ENCODE peak calls at places on chromosomes 13 and 19, in six cellular contexts. B is AG09309, V is astrocyte of the cerebellum, E is thoracic aorta, K is breast epithelium, M is psoas muscle. S is an unnamed sample.

GRCh38 chr13:25971499-25972145 is 80.2 kb downstream of the SHISA2 start:
- DNase-seq in E (no peak), K (no peak), B (no peak), V (no peak), M (no peak), S (no peak)

GRCh38 chr13:39604736-39605135 is 1.7 kb upstream of the LHFPL6 start:
- DNase-seq in K (no peak), M (no peak), V (no peak), B (no peak), E (no peak), S (no peak)

GRCh38 chr19:37304190-37304883 is 66.6 kb upstream of the ZNF527 start:
- DNase-seq in M (peak; percentile 49), B (no peak), E (no peak), V (no peak), K (no peak), S (peak; percentile 91)

GRCh38 chr13:97219226-97219625 is 2.9 kb upstream of the MBNL2 start:
- DNase-seq in M (no peak), B (no peak), V (no peak), E (no peak), K (no peak), S (no peak)

GRCh38 chr19:35125270-35125717 is 9.6 kb downstream of the LGI4 start:
- DNase-seq in M (no peak), B (no peak), K (no peak), E (no peak), V (no peak), S (no peak)

GRCh38 chr13:102597029-102598015 is 536 bp downstream of the TPP2 start:
- DNase-seq in B (no peak), M (peak; percentile 40), E (no peak), V (peak; percentile 27), K (no peak), S (peak; percentile 72)

GRCh38 chr13:19910336-19911072 is 47.1 kb upstream of the ZMYM5 start:
- DNase-seq in E (no peak), V (no peak), K (no peak), B (peak; percentile 21), M (no peak), S (no peak)

GRCh38 chr13:25701304-25701703 is 329.5 kb downstream of the ATP8A2 start:
- DNase-seq in B (no peak), M (no peak), K (no peak), E (no peak), V (no peak), S (no peak)

GRCh38 chr19:28940751-28941500 is 272.0 kb downstream of the UQCRFS1 start:
- DNase-seq in B (peak; percentile 66), E (no peak), V (no peak), M (no peak), K (no peak), S (no peak)

DNA sequence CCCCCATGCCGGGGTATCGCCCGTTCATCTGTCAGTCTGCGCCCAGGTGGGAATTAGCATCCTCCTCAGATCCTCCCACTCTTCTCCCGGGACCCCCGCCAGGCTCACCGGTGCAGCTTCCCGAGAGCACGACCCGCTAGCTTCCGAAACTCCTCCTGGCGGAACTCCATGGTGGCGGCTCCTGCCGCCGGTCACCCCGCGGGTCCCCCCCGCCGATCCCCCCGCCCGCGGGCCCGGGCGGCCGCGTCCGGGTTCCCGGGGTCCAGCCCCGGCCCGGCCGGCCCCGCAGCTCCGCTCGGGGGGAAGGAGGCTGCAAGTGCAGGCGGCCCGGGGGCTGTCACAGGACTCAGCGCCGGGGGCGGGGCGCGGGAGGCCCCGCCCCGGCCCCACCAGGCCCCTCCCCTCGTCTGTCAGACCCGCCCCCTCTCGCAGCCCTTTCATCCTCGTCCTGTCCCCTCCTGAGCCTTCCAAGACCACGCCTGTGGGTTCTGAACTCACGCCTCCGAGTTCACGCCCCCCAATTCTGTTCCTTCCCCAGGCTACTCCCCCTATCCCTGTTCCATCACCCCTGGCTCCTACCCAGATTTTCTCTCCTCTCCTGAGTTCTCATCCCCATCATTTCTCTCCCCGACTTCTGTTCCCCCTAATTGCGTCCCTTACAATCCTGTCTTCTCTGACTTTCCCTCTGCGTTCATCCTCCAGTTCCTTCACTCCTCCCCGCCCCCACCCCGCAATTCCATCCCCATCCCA is at the start of gene SLC17A7:
- DNase-seq in B (no peak), V (no peak), M (peak; percentile 69), E (no peak), K (no peak), S (peak; percentile 85)
- H3K4me3 ChIP-seq in B (no peak within 1 kb of the TSS), V (no peak within 1 kb of the TSS), M (peak within 1 kb of the TSS; percentile 77), E (peak within 1 kb of the TSS; percentile 94), K (peak within 1 kb of the TSS; percentile 91), S (peak within 1 kb of the TSS; percentile 64)

GRCh38 chr19:39197808-39198207 is 1.0 kb downstream of the NCCRP1 start:
- DNase-seq in B (no peak), M (no peak), K (no peak), E (no peak), V (no peak), S (no peak)
- H3K4me3 ChIP-seq in B (no peak overlapping the region), M (no peak overlapping the region), K (no peak overlapping the region), E (no peak overlapping the region), V (no peak overlapping the region), S (no peak overlapping the region)

GRCh38 chr19:1258707-1259205 is 10.4 kb downstream of the MIDN start:
- DNase-seq in V (no peak), B (no peak), E (no peak), K (no peak), M (no peak), S (no peak)
- H3K4me3 ChIP-seq in V (no peak overlapping the region), B (no peak overlapping the region), E (peak overlapping the region; percentile 59), K (peak overlapping the region; percentile 53), M (peak overlapping the region; percentile 37), S (no peak overlapping the region)

GRCh38 chr13:113582841-113583631 is 1.5 kb upstream of the TFDP1 start:
- DNase-seq in K (no peak), B (no peak), M (no peak), V (no peak), E (no peak), S (no peak)

GRCh38 chr13:113584205-113584869 is at the start of gene TFDP1:
- DNase-seq in M (peak; percentile 63), K (no peak), B (peak; percentile 11), E (no peak), V (peak; percentile 31), S (peak; percentile 93)

GRCh38 chr13:113586661-113587479 is 2.3 kb downstream of the TFDP1 start:
- DNase-seq in M (no peak), K (no peak), V (no peak), E (no peak), B (no peak), S (no peak)

GRCh38 chr13:113585828-113586355 is 1.3 kb downstream of the TFDP1 start:
- DNase-seq in V (no peak), B (no peak), M (no peak), E (no peak), K (no peak), S (no peak)

DNA sequence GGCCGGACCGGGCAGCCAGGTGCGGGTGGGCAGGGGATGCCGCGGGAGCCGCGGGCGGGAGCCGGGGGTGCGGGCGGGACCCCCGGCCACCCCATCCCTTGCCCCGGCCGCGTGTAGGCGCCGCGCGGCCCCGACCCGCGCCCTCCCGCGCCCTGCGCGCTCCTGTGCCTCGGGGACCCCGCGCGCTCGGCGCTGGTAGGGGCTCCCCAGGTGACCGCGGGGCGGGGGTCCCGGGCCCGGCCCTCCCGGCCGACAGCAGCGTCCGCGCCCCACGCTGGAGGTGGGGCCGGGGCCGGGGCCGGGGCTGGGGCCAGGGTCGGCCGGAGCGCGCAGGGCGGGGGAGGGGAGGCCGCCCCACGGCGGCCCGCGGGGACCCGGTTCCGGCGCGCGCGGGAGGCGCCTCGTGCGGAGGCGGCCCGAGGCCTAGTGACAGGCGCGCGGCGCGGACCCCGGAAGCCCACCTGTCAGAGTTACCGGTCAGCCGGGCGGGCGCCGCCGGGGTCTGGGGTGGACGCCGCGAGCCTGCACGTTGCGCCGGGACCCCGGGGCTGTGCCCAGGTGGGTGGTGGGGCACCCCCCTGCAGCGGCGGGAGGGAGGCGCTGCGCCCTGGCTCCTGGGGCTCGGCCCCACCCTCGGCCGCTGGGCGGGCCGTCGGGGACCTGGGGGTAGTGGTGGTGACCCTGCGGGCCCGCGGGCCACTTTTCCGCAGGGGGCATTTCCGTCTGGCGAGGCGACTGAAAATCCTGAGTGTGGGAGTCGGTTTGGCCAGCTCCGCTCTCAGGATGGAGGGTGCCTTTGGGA is 518 bp downstream of the TFDP1 start:
- DNase-seq in B (no peak), V (no peak), M (no peak), K (no peak), E (no peak), S (no peak)
- H3K4me3 ChIP-seq in B (peak overlapping the region; percentile 54), V (peak overlapping the region; percentile 50), M (peak overlapping the region; percentile 69), K (peak overlapping the region; percentile 83), E (peak overlapping the region; percentile 77), S (peak overlapping the region; percentile 96)

DNA sequence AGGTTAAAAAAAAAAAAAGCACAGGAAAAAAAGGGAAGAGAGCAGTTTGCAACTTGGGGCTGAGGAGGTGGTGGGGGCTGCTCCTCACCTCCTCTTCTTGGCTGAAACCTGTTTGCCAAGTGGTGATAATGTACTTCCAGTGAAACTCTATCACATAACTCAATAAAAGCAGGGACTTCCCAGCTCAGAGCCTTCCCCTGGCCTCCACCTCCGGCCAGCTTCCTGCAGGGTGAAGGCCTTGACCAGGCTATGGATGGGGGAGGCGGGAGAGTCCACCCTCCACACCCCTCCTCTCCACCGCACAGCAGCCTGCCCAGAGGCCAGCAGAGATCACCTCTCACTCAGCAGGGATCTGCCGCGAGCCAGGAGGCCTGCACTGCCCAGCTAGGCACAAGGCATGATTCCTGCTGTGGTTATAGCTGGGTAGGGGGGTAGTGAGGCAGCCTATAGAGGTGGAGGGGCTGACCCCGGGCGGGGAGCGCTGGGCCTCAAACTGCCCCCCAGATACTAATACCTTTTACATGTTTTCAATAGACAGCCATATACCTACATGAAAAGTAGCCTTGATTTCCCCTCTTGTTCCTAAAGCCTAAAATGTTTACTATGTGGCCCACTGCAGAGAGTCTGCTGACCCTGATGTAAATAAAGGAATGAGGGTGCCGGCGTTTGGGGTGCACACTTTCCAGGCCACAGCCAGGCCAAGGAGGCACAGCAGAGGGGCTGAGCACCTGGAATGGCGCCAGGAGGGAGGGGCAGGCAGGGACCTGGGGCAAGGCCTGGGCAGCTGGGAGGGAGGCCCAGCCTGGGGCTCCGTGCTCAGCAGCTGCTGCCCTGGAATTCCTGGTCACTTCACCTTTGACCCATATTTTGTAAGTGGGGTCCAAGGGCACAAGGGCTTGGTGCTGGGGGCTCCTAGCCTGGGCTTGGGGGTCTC is 10.3 kb downstream of the ZNF787 start:
- DNase-seq in B (no peak), V (no peak), E (no peak), K (no peak), M (peak; percentile 42), S (peak; percentile 81)
- H3K4me3 ChIP-seq in B (no peak overlapping the region), V (no peak overlapping the region), E (no peak overlapping the region), K (peak overlapping the region; percentile 39), M (peak overlapping the region; percentile 0), S (no peak overlapping the region)

GRCh38 chr19:10305139-10305806 is 4.3 kb downstream of the ZGLP1 start:
- DNase-seq in E (no peak), K (no peak), B (no peak), M (peak; percentile 32), V (no peak), S (peak; percentile 70)
- H3K4me3 ChIP-seq in E (peak overlapping the region; percentile 16), K (no peak overlapping the region), B (no peak overlapping the region), M (no peak overlapping the region), V (no peak overlapping the region), S (no peak overlapping the region)

S was measured in right cardiac atrium.